ENCODE peak calls at places on chromosomes 13 and 19, in eight cellular contexts. R is PC-3, Z is thyroid gland, P is BE2C, N is psoas muscle, G is GM23248, H is ascending aorta, J is colonic mucosa. W is an unnamed sample.

GRCh38 chr13:113029061-113029445 is 60.0 kb downstream of the MCF2L start:
- DNase-seq in R (no peak), Z (no peak), P (no peak), N (no peak), G (no peak), H (no peak), J (no peak), W (no peak)

GRCh38 chr13:44818428-44818827 is 170.8 kb downstream of the NUFIP1 start:
- DNase-seq in R (peak), Z (no peak), P (peak), N (no peak), G (peak), H (no peak), J (no peak), W (no peak)

GRCh38 chr19:48777720-48778119 is 22.4 kb downstream of the FGF21 start:
- DNase-seq in R (no peak), Z (no peak), P (no peak), N (no peak), G (no peak), H (no peak), J (no peak), W (no peak)

GRCh38 chr13:46172531-46172991 is 9.4 kb downstream of the LCP1 start:
- DNase-seq in R (no peak), Z (no peak), P (no peak), N (no peak), G (no peak), H (no peak), J (no peak), W (no peak)

GRCh38 chr19:28061111-28061510 is 1151.8 kb downstream of the UQCRFS1 start:
- DNase-seq in R (no peak), Z (no peak), P (no peak), N (no peak), G (no peak), H (no peak), J (no peak), W (no peak)

GRCh38 chr19:21221653-21222052 is 79.8 kb downstream of the ZNF431 start:
- DNase-seq in R (no peak), Z (no peak), P (no peak), N (no peak), G (no peak), H (no peak), J (no peak), W (no peak)

GRCh38 chr19:29271911-29272310 is 59.0 kb upstream of the UQCRFS1 start:
- DNase-seq in R (no peak), Z (no peak), P (no peak), N (no peak), G (no peak), H (no peak), J (no peak), W (no peak)

GRCh38 chr19:55635334-55635717 is 5.5 kb upstream of the ZNF580 start:
- DNase-seq in R (no peak), Z (no peak), P (no peak), N (no peak), G (peak), H (no peak), J (no peak), W (no peak)

DNA sequence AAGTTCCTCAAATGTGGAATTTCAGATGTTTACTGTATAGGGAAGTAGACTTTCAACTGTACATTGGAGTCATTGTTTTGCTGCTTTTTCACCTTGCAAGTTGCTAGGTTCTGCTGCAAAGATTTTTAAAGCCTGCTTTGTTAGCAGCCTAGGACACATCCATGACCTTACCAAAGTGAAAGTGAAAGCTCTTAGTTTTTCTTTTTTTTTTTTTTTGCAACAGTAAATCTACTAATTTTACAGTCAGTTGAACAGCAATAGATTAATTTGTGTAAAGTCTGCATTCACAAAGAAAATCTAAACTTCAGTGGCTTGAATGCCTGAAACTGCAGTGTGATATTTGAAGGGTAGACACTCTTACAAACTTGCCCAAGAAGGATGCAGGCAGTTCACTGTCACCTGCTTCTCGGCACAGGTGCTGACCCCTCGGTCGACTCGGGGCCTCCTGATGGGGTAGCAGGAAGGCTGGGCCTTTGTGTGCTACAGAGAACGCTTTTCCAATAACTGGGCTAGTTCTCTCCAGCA is 5.0 kb upstream of the MTIF3 start:
- DNase-seq in R (no peak), Z (no peak), P (no peak), N (no peak), G (peak), H (no peak), J (no peak), W (peak)
- H3K4me3 ChIP-seq in R (peak), Z (no peak), P (no peak), N (peak), G (peak), H (peak), J (no peak), W (peak)

DNA sequence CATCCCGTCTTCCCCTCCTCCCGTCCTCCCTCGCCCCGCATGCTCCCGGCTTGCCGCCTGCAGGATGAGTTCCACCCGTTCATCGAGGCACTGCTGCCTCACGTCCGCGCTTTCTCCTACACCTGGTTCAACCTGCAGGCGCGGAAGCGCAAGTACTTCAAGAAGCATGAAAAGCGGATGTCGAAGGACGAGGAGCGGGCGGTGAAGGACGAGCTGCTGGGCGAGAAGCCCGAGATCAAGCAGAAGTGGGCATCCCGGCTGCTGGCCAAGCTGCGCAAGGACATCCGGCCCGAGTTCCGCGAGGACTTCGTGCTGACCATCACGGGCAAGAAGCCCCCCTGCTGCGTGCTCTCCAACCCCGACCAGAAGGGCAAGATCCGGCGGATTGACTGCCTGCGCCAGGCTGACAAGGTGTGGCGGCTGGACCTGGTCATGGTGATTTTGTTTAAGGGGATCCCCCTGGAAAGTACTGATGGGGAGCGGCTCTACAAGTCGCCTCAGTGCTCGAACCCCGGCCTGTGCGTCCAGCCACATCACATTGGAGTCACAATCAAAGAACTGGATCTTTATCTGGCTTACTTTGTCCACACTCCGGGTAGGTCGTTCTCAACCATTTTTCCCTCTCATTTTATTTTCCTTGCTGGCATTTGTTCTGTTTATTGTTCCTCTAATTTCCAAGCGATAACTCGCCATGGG is 29.8 kb downstream of the NFIX start:
- DNase-seq in R (peak), Z (peak), P (no peak), N (peak), G (peak), H (no peak), J (peak), W (no peak)
- H3K4me3 ChIP-seq in R (peak), Z (no peak), P (peak), N (peak), G (peak), H (peak), J (peak), W (no peak)

DNA sequence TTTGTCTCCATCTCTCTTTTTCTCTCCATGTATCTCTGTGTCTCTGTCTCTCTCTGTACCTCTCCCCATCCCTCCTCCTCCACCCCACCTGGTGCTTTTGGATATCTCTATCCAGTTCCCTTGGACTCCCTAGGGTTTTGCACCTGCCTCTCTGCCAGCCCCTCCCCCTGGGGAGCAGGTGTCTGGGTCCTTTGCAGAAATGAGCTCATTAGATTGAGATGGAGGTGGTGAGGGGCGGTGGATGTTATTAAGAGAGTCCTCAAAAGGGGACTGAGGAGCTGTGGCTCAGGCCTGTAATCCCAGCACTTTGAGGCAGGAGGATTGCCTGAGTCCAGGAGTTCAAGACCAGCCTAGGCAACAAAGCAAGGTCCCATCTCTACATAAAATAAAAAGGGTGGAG is 2.1 kb downstream of the KCNN4 start:
- DNase-seq in R (no peak), Z (no peak), P (no peak), N (no peak), G (no peak), H (no peak), J (peak), W (no peak)
- H3K4me3 ChIP-seq in R (peak), Z (no peak), P (no peak), N (no peak), G (no peak), H (no peak), J (peak), W (peak)

DNA sequence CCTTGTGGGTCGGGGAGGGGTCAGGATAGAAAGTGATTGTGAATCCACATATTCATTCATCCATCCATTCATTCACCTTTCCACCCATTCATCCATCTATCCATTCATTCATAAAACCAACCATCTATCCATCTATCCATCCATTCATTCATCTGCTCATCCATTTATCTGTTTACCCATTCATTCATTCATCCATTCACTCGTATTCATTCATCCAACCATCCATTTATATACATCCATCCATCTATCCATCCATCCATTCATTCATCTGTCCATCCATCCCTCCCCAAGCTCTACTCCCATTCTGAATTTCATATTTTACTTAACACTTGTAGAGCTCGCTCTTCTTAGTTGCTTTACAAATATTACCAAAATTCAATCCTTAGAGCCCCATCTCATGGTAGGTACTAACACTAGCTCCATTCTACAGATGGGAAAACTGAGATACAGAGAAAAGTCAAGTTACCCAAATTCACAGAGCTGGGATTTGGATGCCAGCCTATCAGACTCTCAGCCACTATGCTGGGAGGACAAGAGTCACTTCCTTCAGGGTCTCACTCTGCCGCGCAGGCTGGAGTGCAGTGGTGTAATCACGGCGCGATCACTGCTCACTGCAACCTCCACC is 37.6 kb downstream of the PIN1 start:
- DNase-seq in R (no peak), Z (no peak), P (no peak), N (no peak), G (no peak), H (no peak), J (no peak), W (no peak)
- H3K4me3 ChIP-seq in R (no peak), Z (no peak), P (no peak), N (no peak), G (no peak), H (no peak), J (no peak), W (no peak)

GRCh38 chr19:52734340-52734892 is 428 bp downstream of the ZNF611 start:
- DNase-seq in R (no peak), Z (peak), P (peak), N (peak), G (peak), H (no peak), J (no peak), W (no peak)

GRCh38 chr19:52734893-52735661 is at the start of gene ZNF611:
- DNase-seq in R (peak), Z (peak), P (peak), N (peak), G (peak), H (peak), J (peak), W (peak)

GRCh38 chr19:52739576-52739975 is 4.7 kb upstream of the ZNF611 start:
- DNase-seq in R (no peak), Z (no peak), P (no peak), N (no peak), G (peak), H (no peak), J (no peak), W (no peak)

DNA sequence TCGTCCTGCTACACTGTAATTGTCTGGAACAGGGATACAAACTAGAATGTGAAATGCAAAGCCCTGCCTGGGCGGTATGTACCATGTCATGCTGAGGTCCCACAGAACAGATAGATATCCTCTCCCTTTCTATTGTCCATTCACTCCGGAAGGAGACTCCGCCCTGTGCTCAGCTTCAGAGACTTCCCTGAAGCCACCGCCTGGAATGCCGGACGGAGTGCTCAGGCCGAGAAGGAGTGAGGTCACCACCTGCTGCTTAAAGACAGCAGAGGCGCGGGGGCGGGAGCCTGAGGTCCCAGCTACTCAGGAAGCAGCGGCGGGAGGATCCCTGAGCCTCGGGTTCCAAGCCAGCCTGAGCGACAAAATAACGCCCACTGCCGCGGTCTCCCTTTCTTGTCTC is 890 bp upstream of the ZNF611 start:
- DNase-seq in R (peak), Z (peak), P (no peak), N (peak), G (peak), H (peak), J (peak), W (no peak)
- H3K4me3 ChIP-seq in R (no peak), Z (no peak), P (no peak), N (peak), G (no peak), H (no peak), J (no peak), W (no peak)

GRCh38 chr13:109610517-109610916 is 175.9 kb downstream of the IRS2 start:
- DNase-seq in R (peak), Z (peak), P (peak), N (peak), G (peak), H (no peak), J (peak), W (no peak)
- H3K4me3 ChIP-seq in R (no peak), Z (no peak), P (no peak), N (no peak), G (no peak), H (no peak), J (no peak), W (no peak)

GRCh38 chr19:40776364-40776763 is 1.0 kb downstream of the MIA start:
- DNase-seq in R (no peak), Z (no peak), P (no peak), N (no peak), G (no peak), H (no peak), J (no peak), W (no peak)
- H3K4me3 ChIP-seq in R (no peak), Z (no peak), P (no peak), N (no peak), G (no peak), H (no peak), J (no peak), W (no peak)

DNA sequence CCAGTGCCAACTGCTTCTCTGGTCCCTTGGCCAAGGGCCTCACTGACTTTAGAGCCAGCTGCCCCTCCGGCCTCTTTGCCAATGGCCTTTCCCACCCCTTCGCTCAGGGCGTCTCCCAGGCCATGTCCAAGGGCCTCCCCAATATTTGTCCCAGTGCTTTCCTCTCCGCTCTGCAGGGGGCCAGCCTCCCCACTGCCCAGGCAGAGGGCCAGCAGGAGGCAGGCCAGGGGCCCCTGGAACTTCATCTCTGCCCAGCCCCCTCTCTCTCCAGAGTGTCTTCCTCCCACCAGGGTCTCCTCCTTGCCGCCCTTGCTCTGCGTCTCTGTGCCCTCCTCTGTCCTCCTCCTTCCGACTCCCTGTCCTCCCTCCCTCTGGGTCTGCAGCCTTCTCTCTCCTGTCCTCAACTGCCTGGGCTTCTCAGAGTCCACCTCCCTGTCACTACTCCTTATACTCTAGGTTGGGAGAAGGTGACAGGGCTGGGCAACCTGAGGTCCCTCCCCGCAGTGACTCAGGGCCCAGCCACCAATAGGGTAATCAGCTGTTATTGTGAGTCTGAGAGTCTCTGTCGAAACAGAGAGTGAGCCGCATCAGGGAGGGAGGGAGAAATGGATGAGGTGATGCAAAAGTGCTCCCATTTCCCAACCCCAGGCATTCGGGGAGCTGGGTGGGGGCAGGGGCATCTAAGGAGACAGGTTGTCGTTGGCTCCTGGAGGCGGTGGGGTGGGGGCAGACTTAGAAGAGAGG is at the start of gene DMKN:
- DNase-seq in R (peak), Z (peak), P (no peak), N (no peak), G (peak), H (no peak), J (no peak), W (no peak)
- H3K4me3 ChIP-seq in R (no peak), Z (no peak), P (no peak), N (no peak), G (peak), H (no peak), J (no peak), W (no peak)

DNA sequence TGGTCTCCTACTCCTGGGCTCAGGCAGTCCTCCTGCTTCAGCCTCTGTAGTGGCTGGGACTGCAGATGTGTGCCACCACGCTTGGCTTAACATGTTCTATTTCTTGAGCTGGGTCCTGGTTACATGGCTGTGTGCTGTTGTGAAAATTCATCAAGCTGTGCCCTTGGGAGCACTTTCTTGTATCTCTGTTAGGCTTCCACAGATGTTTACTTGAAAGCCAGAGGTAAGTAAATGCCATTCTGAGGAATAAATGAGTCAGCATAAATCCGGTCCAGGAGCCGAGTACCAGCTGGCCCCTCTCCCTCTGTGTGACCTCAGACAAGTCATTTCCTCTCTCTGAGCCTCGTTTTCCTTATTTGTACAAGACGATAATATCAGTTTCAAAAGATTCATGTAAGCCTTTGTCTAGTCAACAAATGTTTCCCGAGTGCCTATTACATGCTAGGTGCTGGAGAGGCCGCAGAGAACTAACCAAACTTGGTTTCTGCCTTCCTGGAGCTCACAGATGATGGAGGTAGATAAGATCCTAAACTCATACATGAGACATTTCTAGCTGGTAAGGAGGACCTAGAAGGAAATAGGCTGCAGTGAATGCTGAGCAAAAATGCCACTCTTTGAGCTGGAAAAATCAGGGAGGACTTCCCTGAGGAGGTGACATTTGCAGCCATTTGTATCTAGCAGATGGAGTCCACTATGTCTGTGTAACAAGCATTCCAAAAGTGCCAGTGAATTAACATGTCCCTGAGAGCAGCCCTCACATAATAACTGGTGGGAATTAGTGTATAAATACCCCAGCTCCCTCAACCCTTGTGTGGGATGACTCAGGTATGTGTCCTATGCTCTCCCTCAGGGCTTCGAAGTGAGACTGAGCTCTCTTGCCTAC is 2.7 kb upstream of the RASAL3 start:
- DNase-seq in R (peak), Z (no peak), P (no peak), N (no peak), G (peak), H (no peak), J (no peak), W (peak)
- H3K4me3 ChIP-seq in R (no peak), Z (no peak), P (no peak), N (no peak), G (no peak), H (no peak), J (no peak), W (no peak)

DNA sequence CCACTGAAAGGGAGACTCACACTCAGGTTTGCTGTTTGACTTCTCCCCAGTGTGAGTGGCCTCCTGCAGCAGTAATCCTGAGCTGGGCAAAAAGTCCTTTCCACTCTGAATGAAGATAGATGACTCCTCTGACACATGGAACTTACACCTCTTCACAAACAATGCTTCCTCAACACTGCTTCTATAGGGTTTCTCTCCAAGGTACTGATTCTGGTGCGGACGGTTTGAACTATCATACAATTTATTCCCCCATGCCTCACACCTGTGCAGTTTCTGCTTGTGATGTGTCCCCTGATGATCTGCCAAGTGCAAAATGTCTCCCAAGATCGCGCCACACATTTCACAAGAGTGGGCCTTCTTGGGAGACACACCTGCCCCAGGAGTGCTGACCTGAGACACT is 7.6 kb downstream of the ZNF418 start:
- DNase-seq in R (no peak), Z (no peak), P (no peak), N (no peak), G (no peak), H (no peak), J (no peak), W (no peak)
- H3K4me3 ChIP-seq in R (no peak), Z (no peak), P (no peak), N (no peak), G (no peak), H (no peak), J (no peak), W (no peak)

W was measured in GM06990.